ENCODE peak calls at places on chromosomes 5 and 9, in ten cellular contexts. I is left ventricle myocardium inferior, A is ascending aorta, N is cardiac muscle cell, C is A549, S is heart right ventricle, Q is sigmoid colon, V is Peyer's patch, Y is endodermal cell, L is transverse colon. W is an unnamed sample.

GRCh38 chr5:142295084-142295758 is 29.6 kb downstream of the SPRY4 start:
- DNase-seq in I (peak; percentile 49), A (no peak), N (no peak), C (no peak), S (peak; percentile 67), Q (no peak), V (no peak), Y (peak; percentile 95), L (no peak), W (no peak)

GRCh38 chr5:83118471-83118870 is 41.1 kb downstream of the XRCC4 start:
- DNase-seq in I (no peak), A (no peak), N (no peak), C (peak; percentile 31), S (no peak), Q (no peak), V (no peak), Y (no peak), L (no peak), W (no peak)

GRCh38 chr5:124546643-124547042 is 199.8 kb downstream of the ZNF608 start:
- DNase-seq in I (no peak), A (no peak), N (peak; percentile 64), C (peak; percentile 8), S (no peak), Q (no peak), V (no peak), Y (peak; percentile 79), L (no peak), W (no peak)

GRCh38 chr9:95509851-95510529 is 6.8 kb downstream of the PTCH1 start:
- DNase-seq in I (no peak), A (no peak), N (no peak), C (no peak), S (no peak), Q (no peak), V (no peak), Y (peak; percentile 52), L (peak; percentile 36), W (no peak)

GRCh38 chr5:134135091-134135655 is 20.7 kb downstream of the TCF7 start:
- DNase-seq in I (peak; percentile 3), A (no peak), N (no peak), C (no peak), S (no peak), Q (peak; percentile 11), V (peak; percentile 10), Y (peak; percentile 26), L (peak; percentile 1), W (no peak)

GRCh38 chr9:130999265-130999623 is 9.7 kb upstream of the LAMC3 start:
- DNase-seq in I (no peak), A (no peak), N (no peak), C (no peak), S (no peak), Q (no peak), V (no peak), Y (no peak), L (no peak), W (no peak)

GRCh38 chr5:133145436-133146143 is 93.8 kb downstream of the HSPA4 start:
- DNase-seq in I (no peak), A (no peak), N (no peak), C (no peak), S (no peak), Q (no peak), V (no peak), Y (no peak), L (no peak), W (no peak)

GRCh38 chr9:3760031-3760430 is 234.2 kb upstream of the RFX3 start:
- DNase-seq in I (no peak), A (no peak), N (no peak), C (peak; percentile 24), S (no peak), Q (no peak), V (no peak), Y (no peak), L (no peak), W (no peak)

GRCh38 chr5:126370796-126371718 is 52.2 kb upstream of the GRAMD2B start:
- DNase-seq in I (no peak), A (no peak), N (no peak), C (peak; percentile 21), S (no peak), Q (no peak), V (no peak), Y (peak; percentile 61), L (peak; percentile 58), W (no peak)

GRCh38 chr5:146340260-146341081 is 1.8 kb downstream of the POU4F3 start:
- DNase-seq in I (peak; percentile 60), A (no peak), N (peak; percentile 89), C (peak; percentile 20), S (peak; percentile 63), Q (no peak), V (no peak), Y (peak; percentile 91), L (no peak), W (peak; percentile 55)

GRCh38 chr5:66209350-66209749 is 65.2 kb downstream of the SREK1 start:
- DNase-seq in I (no peak), A (no peak), N (no peak), C (peak; percentile 72), S (no peak), Q (no peak), V (no peak), Y (peak; percentile 74), L (no peak), W (no peak)

GRCh38 chr5:137856201-137856600 is 11.5 kb upstream of the MYOT start:
- DNase-seq in I (no peak), A (no peak), N (no peak), C (no peak), S (no peak), Q (no peak), V (no peak), Y (no peak), L (no peak), W (no peak)

GRCh38 chr9:35680331-35681105 is 6.8 kb downstream of the CA9 start:
- DNase-seq in I (no peak), A (no peak), N (no peak), C (no peak), S (no peak), Q (no peak), V (peak; percentile 73), Y (peak; percentile 90), L (no peak), W (no peak)

GRCh38 chr9:91729558-91729842 is 220.5 kb downstream of the ROR2 start:
- DNase-seq in I (no peak), A (no peak), N (no peak), C (no peak), S (no peak), Q (no peak), V (no peak), Y (no peak), L (no peak), W (no peak)

DNA sequence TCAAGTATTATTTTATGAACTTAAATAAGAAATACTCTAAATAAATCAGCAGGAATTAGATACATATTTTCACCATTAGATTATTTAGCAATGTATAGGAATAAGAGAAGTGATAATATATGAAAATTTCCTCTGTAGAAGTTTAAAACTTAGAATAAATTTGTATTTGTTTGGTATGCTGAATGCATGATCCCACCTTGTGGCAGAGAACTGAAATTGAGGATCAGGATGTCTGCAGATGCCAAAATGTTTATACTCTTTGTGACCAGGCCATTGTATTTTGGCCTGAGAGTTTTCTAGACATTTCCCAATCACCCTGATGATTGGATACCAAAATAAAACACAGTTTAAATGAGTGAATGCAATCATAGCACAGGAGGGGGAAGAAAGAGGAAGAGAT is 6.3 kb downstream of the TYRP1 start:
- DNase-seq in I (no peak), A (no peak), N (peak; percentile 8), C (no peak), S (no peak), Q (no peak), V (no peak), Y (no peak), L (no peak), W (no peak)
- TF ChIP-seq CTCF in I (peak; percentile 9), A (no peak), N (peak; percentile 56), C (no peak), S (peak; percentile 9), Q (no peak), V (no peak), Y (peak; percentile 59), L (no peak), W (no peak)

GRCh38 chr5:7246312-7246711 is 149.6 kb upstream of the ADCY2 start:
- DNase-seq in I (no peak), A (no peak), N (no peak), C (no peak), S (no peak), Q (no peak), V (no peak), Y (no peak), L (no peak), W (no peak)
- H3K4me1 ChIP-seq in I (no peaks in the 10 kb centered on the region), A (no peaks in the 10 kb centered on the region), N (no peaks in the 10 kb centered on the region), C (no peaks in the 10 kb centered on the region), S (no peaks in the 10 kb centered on the region), Q (no peaks in the 10 kb centered on the region), V (peaks cover 12% of the 10 kb centered on the region), Y (peaks cover 18% of the 10 kb centered on the region), L (no peaks in the 10 kb centered on the region), W (no peaks in the 10 kb centered on the region)

GRCh38 chr5:157948738-157949410 is 89.9 kb upstream of the CLINT1 start:
- DNase-seq in I (peak; percentile 84), A (peak; percentile 64), N (peak; percentile 96), C (peak; percentile 92), S (peak; percentile 93), Q (peak; percentile 96), V (peak; percentile 84), Y (peak; percentile 99), L (peak; percentile 94), W (peak; percentile 91)

GRCh38 chr5:157944077-157944633 is 85.2 kb upstream of the CLINT1 start:
- DNase-seq in I (no peak), A (no peak), N (peak; percentile 64), C (no peak), S (no peak), Q (no peak), V (no peak), Y (peak; percentile 82), L (no peak), W (no peak)

GRCh38 chr5:157944938-157945337 is 86.0 kb upstream of the CLINT1 start:
- DNase-seq in I (no peak), A (no peak), N (no peak), C (no peak), S (no peak), Q (no peak), V (no peak), Y (no peak), L (no peak), W (no peak)

GRCh38 chr5:157949520-157949919 is 90.6 kb upstream of the CLINT1 start:
- DNase-seq in I (no peak), A (no peak), N (no peak), C (no peak), S (no peak), Q (no peak), V (no peak), Y (no peak), L (no peak), W (no peak)

GRCh38 chr5:157947156-157947555 is 88.2 kb upstream of the CLINT1 start:
- DNase-seq in I (no peak), A (no peak), N (no peak), C (no peak), S (no peak), Q (no peak), V (no peak), Y (peak; percentile 59), L (no peak), W (no peak)
- TF ChIP-seq CTCF in I (no peak), A (no peak), N (no peak), C (no peak), S (no peak), Q (no peak), V (no peak), Y (no peak), L (no peak), W (no peak)

DNA sequence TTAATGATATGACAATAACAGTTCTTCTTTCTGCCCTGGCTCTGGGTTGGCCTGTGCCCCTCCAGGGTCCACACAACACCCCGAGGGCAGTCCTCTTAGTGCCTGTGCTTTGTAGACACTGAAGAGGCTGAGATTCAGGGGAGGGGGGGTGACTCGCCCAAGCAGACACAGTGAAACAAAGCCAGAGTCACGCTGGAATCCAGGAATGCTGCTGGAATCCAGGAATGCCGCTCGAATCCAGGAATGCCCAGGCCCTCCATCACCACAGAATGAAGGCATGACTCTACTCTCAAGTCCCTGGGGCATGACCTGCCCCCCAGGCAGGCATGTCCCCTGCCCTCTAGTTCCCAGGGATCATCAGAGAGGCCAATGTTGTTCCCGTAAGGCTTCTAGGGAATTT is 73.1 kb downstream of the LRSAM1 start:
- DNase-seq in I (no peak), A (no peak), N (no peak), C (no peak), S (no peak), Q (no peak), V (no peak), Y (no peak), L (no peak), W (no peak)
- H3K4me1 ChIP-seq in I (peaks cover 94% of the 10 kb centered on the region), A (peaks cover 38% of the 10 kb centered on the region), N (peaks cover 22% of the 10 kb centered on the region), C (peaks cover 43% of the 10 kb centered on the region), S (peaks cover 69% of the 10 kb centered on the region), Q (peaks cover 87% of the 10 kb centered on the region), V (peaks cover 27% of the 10 kb centered on the region), Y (no peaks in the 10 kb centered on the region), L (peaks cover 16% of the 10 kb centered on the region), W (no peaks in the 10 kb centered on the region)